ENCODE peak calls at places on chromosomes 16 and 17, in five cellular contexts. B, H, C, K and O are unnamed samples.

GRCh38 chr16:48384982-48385271 is 286 bp downstream of the SIAH1 start:
- DNase-seq in B (no peak), H (no peak), C (no peak), K (no peak), O (no peak)

GRCh38 chr16:85275533-85276249 is 163.4 kb upstream of the CIBAR2 start:
- DNase-seq in B (peak), H (peak), C (peak), K (peak), O (peak)

GRCh38 chr17:78766743-78767294 is 15.3 kb downstream of the CYTH1 start:
- DNase-seq in B (no peak), H (no peak), C (no peak), K (no peak), O (no peak)

GRCh38 chr16:85897384-85897783 is 1.6 kb upstream of the IRF8 start:
- DNase-seq in B (no peak), H (no peak), C (no peak), K (no peak), O (no peak)

GRCh38 chr16:12758031-12758669 is 45.5 kb downstream of the CPPED1 start:
- DNase-seq in B (peak), H (no peak), C (no peak), K (no peak), O (peak)

GRCh38 chr17:38745545-38745944 is 2.6 kb downstream of the PCGF2 start:
- DNase-seq in B (no peak), H (no peak), C (no peak), K (no peak), O (peak)

GRCh38 chr16:57619133-57619605 is 9.3 kb upstream of the ADGRG1 start:
- DNase-seq in B (no peak), H (no peak), C (no peak), K (no peak), O (no peak)

GRCh38 chr16:67951485-67951884 is 7.6 kb upstream of the LCAT start:
- DNase-seq in B (no peak), H (no peak), C (no peak), K (no peak), O (no peak)

GRCh38 chr17:67374329-67375053 is 2.6 kb upstream of the PITPNC1 start:
- DNase-seq in B (peak), H (peak), C (peak), K (peak), O (peak)

GRCh38 chr17:35192708-35193107 is 1.5 kb downstream of the SLC35G3 start:
- DNase-seq in B (no peak), H (no peak), C (no peak), K (no peak), O (no peak)

GRCh38 chr16:19940195-19940594 is 55.5 kb upstream of the GPRC5B start:
- DNase-seq in B (no peak), H (no peak), C (no peak), K (no peak), O (no peak)

GRCh38 chr17:8606415-8606814 is 24.1 kb downstream of the MYH10 start:
- DNase-seq in B (no peak), H (no peak), C (peak), K (no peak), O (no peak)

GRCh38 chr16:73058221-73058615 is 10.3 kb upstream of the ZFHX3 start:
- DNase-seq in B (peak), H (peak), C (no peak), K (no peak), O (peak)

GRCh38 chr17:57892146-57892819 is 42.4 kb upstream of the MRPS23 start:
- DNase-seq in B (peak), H (peak), C (peak), K (peak), O (peak)

GRCh38 chr17:73551756-73552155 is 92.5 kb downstream of the SDK2 start:
- DNase-seq in B (no peak), H (no peak), C (no peak), K (no peak), O (no peak)

GRCh38 chr16:5502467-5502869 is 404.9 kb upstream of the EEF2KMT start:
- DNase-seq in B (peak), H (no peak), C (no peak), K (no peak), O (peak)

GRCh38 chr17:2710804-2711607 is 558 bp downstream of the CLUH start:
- DNase-seq in B (peak), H (peak), C (no peak), K (no peak), O (no peak)

GRCh38 chr17:72996791-72997190 is 95.7 kb downstream of the SLC39A11 start:
- DNase-seq in B (no peak), H (no peak), C (no peak), K (no peak), O (no peak)

GRCh38 chr17:73052923-73053322 is 39.6 kb downstream of the SLC39A11 start:
- DNase-seq in B (no peak), H (no peak), C (no peak), K (no peak), O (peak)

GRCh38 chr16:20001856-20002707 is 71.6 kb downstream of the GPR139 start:
- DNase-seq in B (peak), H (no peak), C (no peak), K (no peak), O (no peak)

GRCh38 chr17:6471531-6472465 is 27.5 kb downstream of the PIMREG start:
- DNase-seq in B (no peak), H (peak), C (peak), K (peak), O (no peak)

GRCh38 chr17:8318536-8318935 is 8.5 kb downstream of the ARHGEF15 start:
- DNase-seq in B (no peak), H (no peak), C (no peak), K (no peak), O (no peak)

GRCh38 chr17:33447090-33447489 is 154.0 kb upstream of the ASIC2 start:
- DNase-seq in B (no peak), H (no peak), C (no peak), K (no peak), O (no peak)

GRCh38 chr16:67666032-67666537 is 465 bp downstream of the ENKD1 start:
- DNase-seq in B (peak), H (no peak), C (peak), K (no peak), O (no peak)

GRCh38 chr16:2765462-2766404 is 11.3 kb downstream of the ELOB start:
- DNase-seq in B (no peak), H (no peak), C (no peak), K (no peak), O (no peak)

GRCh38 chr16:81492307-81492706 is 47.7 kb downstream of the CMIP start:
- DNase-seq in B (peak), H (no peak), C (no peak), K (no peak), O (peak)

GRCh38 chr17:6755281-6755680 is 565 bp upstream of the XAF1 start:
- DNase-seq in B (peak), H (no peak), C (peak), K (no peak), O (no peak)

GRCh38 chr17:81396278-81396721 is 1.0 kb downstream of the BAHCC1 start:
- DNase-seq in B (no peak), H (no peak), C (no peak), K (no peak), O (no peak)

GRCh38 chr17:18999911-19000310 is 4.7 kb downstream of the FAM83G start:
- DNase-seq in B (no peak), H (no peak), C (no peak), K (no peak), O (no peak)

GRCh38 chr17:53949473-53950090 is 126.9 kb downstream of the KIF2B start:
- DNase-seq in B (no peak), H (no peak), C (no peak), K (no peak), O (no peak)

GRCh38 chr17:73228748-73229236 is 32.9 kb downstream of the CPSF4L start:
- DNase-seq in B (no peak), H (peak), C (peak), K (peak), O (peak)